ENCODE peak calls at places on chromosomes 2 and 18, in nine cellular contexts. N, W, R, T, K, L, G, V and F are unnamed samples.

GRCh38 chr18:69874058-69874457 is 73.6 kb downstream of the CD226 start:
- DNase-seq in V (no peak), W (no peak), N (no peak), L (no peak), R (no peak), G (no peak), T (no peak), K (no peak), F (no peak)

GRCh38 chr2:84702941-84703340 is 177.9 kb downstream of the TRABD2A start:
- DNase-seq in V (no peak), W (no peak), R (no peak), K (no peak), G (no peak), L (no peak), N (no peak), T (no peak), F (no peak)

GRCh38 chr2:26337298-26337697 is 8.6 kb upstream of the SELENOI start:
- DNase-seq in G (no peak), K (no peak), V (no peak), W (no peak), L (no peak), T (no peak), R (no peak), N (no peak), F (no peak)

GRCh38 chr18:74040459-74041332 is 106.9 kb downstream of the FBXO15 start:
- DNase-seq in W (peak), R (peak), L (no peak), N (no peak), G (no peak), V (peak), K (peak), T (no peak), F (peak)

GRCh38 chr2:58479557-58480120 is 238.5 kb upstream of the FANCL start:
- DNase-seq in G (peak), R (no peak), L (no peak), K (no peak), T (no peak), W (no peak), V (no peak), N (no peak), F (no peak)

GRCh38 chr2:134232868-134233732 is 20.8 kb upstream of the MGAT5 start:
- DNase-seq in V (no peak), R (no peak), L (peak), N (no peak), K (no peak), G (no peak), T (no peak), W (no peak), F (no peak)

GRCh38 chr2:129827251-129827894 is 152.1 kb upstream of the RAB6C start:
- DNase-seq in T (no peak), W (no peak), L (no peak), N (no peak), R (no peak), G (no peak), V (no peak), K (no peak), F (no peak)

GRCh38 chr2:240579771-240580614 is 6.5 kb upstream of the CAPN10 start:
- DNase-seq in G (no peak), W (no peak), L (peak), K (peak), V (no peak), T (no peak), R (peak), N (peak), F (peak)

GRCh38 chr18:69215151-69215550 is 185.5 kb upstream of the DOK6 start:
- DNase-seq in T (no peak), V (no peak), R (no peak), G (peak), N (no peak), W (no peak), K (no peak), L (no peak), F (no peak)

GRCh38 chr18:8856769-8857393 is 151.5 kb downstream of the MTCL1 start:
- DNase-seq in V (peak), N (no peak), L (no peak), R (no peak), T (no peak), G (no peak), W (no peak), K (no peak), F (no peak)

GRCh38 chr2:217035967-217036366 is 176.1 kb upstream of the TNP1 start:
- DNase-seq in W (no peak), K (no peak), T (no peak), G (no peak), V (no peak), N (peak), R (no peak), L (no peak), F (no peak)

GRCh38 chr2:179239838-179240237 is 24.8 kb downstream of the SESTD1 start:
- DNase-seq in T (no peak), V (no peak), R (no peak), K (no peak), L (no peak), G (no peak), N (no peak), W (no peak), F (no peak)

GRCh38 chr2:202764991-202765390 is 106.6 kb downstream of the ICA1L start:
- DNase-seq in T (no peak), L (no peak), V (no peak), K (no peak), N (no peak), W (no peak), G (no peak), R (no peak), F (no peak)

GRCh38 chr2:7572460-7572859 is 655.2 kb downstream of the RNF144A start:
- DNase-seq in V (no peak), N (no peak), R (no peak), W (no peak), T (no peak), G (peak), L (no peak), K (no peak), F (no peak)

GRCh38 chr18:51077217-51077616 is 47.2 kb downstream of the SMAD4 start:
- DNase-seq in W (no peak), K (no peak), N (no peak), L (no peak), R (no peak), T (no peak), V (no peak), G (no peak), F (no peak)

GRCh38 chr2:112683550-112684414 is 37.0 kb upstream of the NT5DC4 start:
- DNase-seq in W (no peak), K (no peak), T (no peak), L (no peak), V (peak), N (no peak), G (no peak), R (no peak), F (no peak)

GRCh38 chr2:235766206-235766794 is 272.5 kb downstream of the AGAP1 start:
- DNase-seq in G (peak), T (peak), R (peak), N (no peak), K (peak), L (peak), W (peak), V (peak), F (peak)

GRCh38 chr18:55706893-55707292 is 118.9 kb upstream of the TCF4 start:
- DNase-seq in L (no peak), W (no peak), R (no peak), V (no peak), T (no peak), G (no peak), K (no peak), N (no peak), F (no peak)

GRCh38 chr2:64803776-64804175 is 150.1 kb upstream of the SERTAD2 start:
- DNase-seq in N (no peak), K (no peak), V (no peak), W (no peak), L (no peak), R (no peak), T (no peak), G (no peak), F (no peak)

GRCh38 chr2:168626096-168626495 is 170.0 kb downstream of the CERS6 start:
- DNase-seq in R (no peak), L (no peak), W (no peak), T (no peak), V (no peak), K (no peak), G (no peak), N (no peak), F (no peak)

GRCh38 chr18:13036622-13037320 is 45.6 kb downstream of the CEP192 start:
- DNase-seq in T (no peak), G (no peak), K (no peak), R (no peak), V (no peak), L (no peak), W (no peak), N (no peak), F (no peak)

GRCh38 chr18:74310411-74310810 is 5.2 kb upstream of the C18orf63 start:
- DNase-seq in V (no peak), T (no peak), W (no peak), G (peak), L (peak), R (no peak), N (no peak), K (no peak), F (no peak)

GRCh38 chr2:73987109-73987947 is 2.6 kb downstream of the TET3 start:
- DNase-seq in R (peak), L (peak), K (no peak), G (no peak), V (no peak), N (peak), W (no peak), T (no peak), F (no peak)

GRCh38 chr2:205273627-205274026 is 408.7 kb upstream of the NRP2 start:
- DNase-seq in W (no peak), R (no peak), V (no peak), N (no peak), L (no peak), T (no peak), K (no peak), G (no peak), F (no peak)

GRCh38 chr2:241393524-241394196 is 37.6 kb downstream of the FARP2 start:
- DNase-seq in T (no peak), L (no peak), K (no peak), N (no peak), V (no peak), R (no peak), W (no peak), G (no peak), F (no peak)

GRCh38 chr2:240132651-240132980 is 3.5 kb downstream of the COPS9 start:
- DNase-seq in K (no peak), R (no peak), T (no peak), W (no peak), L (no peak), N (no peak), V (no peak), G (no peak), F (no peak)

GRCh38 chr2:128520787-128521186 is 202.1 kb upstream of the HS6ST1 start:
- DNase-seq in T (no peak), L (no peak), V (no peak), R (no peak), K (no peak), W (peak), G (no peak), N (no peak), F (no peak)